ENCODE peak calls at places on chromosome 3, in eight cellular contexts. A is gastrocnemius medialis, F is psoas muscle, L is heart right ventricle, G is A673, H is HepG2, U is NT2/D1, D is ovary. S is an unnamed sample.

GRCh38 chr3:69241769-69242168 is 119.4 kb upstream of the LMOD3 start:
- DNase-seq in A (no peak), F (no peak), G (no peak), U (no peak), H (no peak), D (no peak), L (no peak), S (no peak)

GRCh38 chr3:35635407-35635806 is 3.9 kb upstream of the ARPP21 start:
- DNase-seq in L (no peak), F (no peak), U (no peak), D (no peak), G (no peak), A (no peak), H (no peak), S (no peak)

GRCh38 chr3:9214599-9214998 is 34.8 kb downstream of the SRGAP3 start:
- DNase-seq in G (no peak), F (no peak), D (no peak), H (no peak), A (no peak), L (no peak), U (no peak), S (no peak)

GRCh38 chr3:56976666-56977560 is 83.6 kb upstream of the SPATA12 start:
- DNase-seq in G (peak; percentile 36), U (no peak), A (no peak), L (no peak), H (no peak), D (peak; percentile 71), F (no peak), S (no peak)

GRCh38 chr3:121976727-121977126 is 45.3 kb downstream of the ILDR1 start:
- DNase-seq in F (no peak), H (no peak), G (no peak), U (no peak), L (no peak), A (no peak), D (no peak), S (no peak)

GRCh38 chr3:20558161-20558560 is 372.2 kb upstream of the SGO1 start:
- DNase-seq in L (no peak), G (no peak), F (no peak), A (no peak), D (no peak), U (no peak), H (no peak), S (no peak)

GRCh38 chr3:127422663-127423375 is 135.0 kb upstream of the PRR20G start:
- DNase-seq in A (no peak), F (no peak), U (no peak), L (no peak), H (no peak), G (no peak), D (no peak), S (no peak)

GRCh38 chr3:67090472-67090871 is 92.4 kb downstream of the KBTBD8 start:
- DNase-seq in D (no peak), L (no peak), U (no peak), A (no peak), H (no peak), F (no peak), G (peak; percentile 11), S (no peak)

GRCh38 chr3:138188013-138188352 is 882 bp downstream of the ARMC8 start:
- DNase-seq in F (no peak), L (no peak), A (no peak), G (no peak), H (no peak), D (no peak), U (peak; percentile 6), S (peak; percentile 16)

GRCh38 chr3:187955076-187955952 is 198.6 kb upstream of the LPP start:
- DNase-seq in A (peak; percentile 43), D (no peak), L (no peak), F (peak; percentile 43), H (peak; percentile 45), U (no peak), G (no peak), S (no peak)

GRCh38 chr3:32374788-32375595 is 16.7 kb upstream of the CMTM7 start:
- DNase-seq in F (no peak), H (peak; percentile 63), D (no peak), U (peak; percentile 78), A (peak; percentile 6), G (peak; percentile 78), L (no peak), S (peak; percentile 61)

GRCh38 chr3:48885753-48886152 is 12.9 kb downstream of the SLC25A20 start:
- DNase-seq in H (no peak), A (no peak), D (no peak), G (no peak), F (no peak), L (no peak), U (no peak), S (no peak)

GRCh38 chr3:31800436-31800835 is 180.6 kb downstream of the OSBPL10 start:
- DNase-seq in A (no peak), G (no peak), F (no peak), D (no peak), U (no peak), L (no peak), H (no peak), S (no peak)

GRCh38 chr3:117128876-117129275 is 419.3 kb downstream of the TUSC7 start:
- DNase-seq in L (no peak), D (no peak), G (no peak), A (no peak), H (no peak), U (no peak), F (no peak), S (no peak)

GRCh38 chr3:89521328-89521727 is 413.9 kb downstream of the EPHA3 start:
- DNase-seq in H (no peak), D (no peak), F (no peak), G (no peak), A (no peak), L (no peak), U (no peak), S (no peak)

GRCh38 chr3:134802428-134803050 is 7.5 kb downstream of the EPHB1 start:
- DNase-seq in D (no peak), H (no peak), F (no peak), U (no peak), L (no peak), G (no peak), A (no peak), S (no peak)

GRCh38 chr3:104066658-104067057 is 1300.1 kb upstream of the ALCAM start:
- DNase-seq in G (peak; percentile 27), D (no peak), U (peak; percentile 33), L (no peak), F (no peak), A (no peak), H (no peak), S (no peak)

GRCh38 chr3:112846764-112847163 is at the start of gene CD200R1L:
- DNase-seq in H (no peak), U (no peak), D (no peak), F (no peak), L (no peak), G (no peak), A (no peak), S (no peak)

GRCh38 chr3:112848196-112848595 is 1.5 kb upstream of the CD200R1L start:
- DNase-seq in F (no peak), G (no peak), U (no peak), L (no peak), D (no peak), A (no peak), H (no peak), S (no peak)

GRCh38 chr3:112847692-112848091 is 1.0 kb upstream of the CD200R1L start:
- DNase-seq in D (no peak), H (no peak), F (no peak), L (no peak), G (no peak), A (no peak), U (no peak), S (peak; percentile 28)

DNA sequence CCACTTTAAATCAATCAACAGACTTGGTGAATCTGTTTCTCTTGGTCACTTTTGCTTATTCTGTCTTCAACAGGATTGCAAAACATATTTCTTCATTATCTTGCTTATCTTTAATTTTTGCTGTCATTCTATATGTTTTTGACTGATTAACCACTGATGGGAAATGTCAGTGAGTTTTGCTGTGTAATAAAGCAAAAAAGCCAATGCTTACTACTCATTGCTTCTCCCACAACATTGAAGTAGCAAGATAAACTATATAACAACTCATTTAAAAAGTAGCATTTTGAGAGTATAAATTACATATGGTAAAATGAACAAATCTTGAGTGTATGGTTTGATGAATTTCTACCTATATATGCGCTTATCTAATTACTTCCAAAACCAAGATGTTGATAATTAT is 892 bp downstream of the CD200R1L start:
- DNase-seq in F (no peak), G (no peak), H (no peak), U (no peak), D (no peak), A (no peak), L (no peak), S (no peak)
- H3K9me3 ChIP-seq in F (no peaks in the 10 kb centered on the region), G (no peaks in the 10 kb centered on the region), H (peaks cover 2% of the 10 kb centered on the region), U (peaks cover 27% of the 10 kb centered on the region), D (no peaks in the 10 kb centered on the region), A (no peaks in the 10 kb centered on the region), L (peaks cover under 1% of the 10 kb centered on the region), S (no peaks in the 10 kb centered on the region)

GRCh38 chr3:72145506-72146380 is 360.8 kb upstream of the PROK2 start:
- DNase-seq in U (peak; percentile 46), G (no peak), H (no peak), A (no peak), D (no peak), F (no peak), L (no peak), S (no peak)
- H3K4me3 ChIP-seq in U (no peak overlapping the region), G (no peak overlapping the region), H (no peak overlapping the region), A (no peak overlapping the region), D (no peak overlapping the region), F (no peak overlapping the region), L (no peak overlapping the region), S (no peak overlapping the region)

GRCh38 chr3:151082880-151083838 is 2.3 kb upstream of the MED12L start:
- DNase-seq in U (no peak), F (no peak), L (no peak), G (no peak), D (no peak), H (no peak), A (no peak), S (no peak)
- H3K27me3 ChIP-seq in U (peaks cover 13% of the 10 kb centered on the region), F (no peaks in the 10 kb centered on the region), L (no peaks in the 10 kb centered on the region), G (peaks cover 56% of the 10 kb centered on the region), D (no peaks in the 10 kb centered on the region), H (peaks cover 36% of the 10 kb centered on the region), A (peaks cover 9% of the 10 kb centered on the region), S (no peaks in the 10 kb centered on the region)

GRCh38 chr3:58899953-58900298 is 149.9 kb downstream of the CFAP20DC start:
- DNase-seq in L (no peak), A (no peak), U (no peak), F (no peak), H (no peak), G (no peak), D (no peak), S (no peak)

GRCh38 chr3:58899159-58899952 is 150.5 kb downstream of the CFAP20DC start:
- DNase-seq in U (no peak), A (no peak), F (peak; percentile 27), G (no peak), L (peak; percentile 57), D (peak; percentile 10), H (no peak), S (peak; percentile 3)

GRCh38 chr3:58900372-58900771 is 149.5 kb downstream of the CFAP20DC start:
- DNase-seq in U (no peak), G (no peak), A (no peak), F (no peak), L (no peak), H (no peak), D (no peak), S (no peak)

DNA sequence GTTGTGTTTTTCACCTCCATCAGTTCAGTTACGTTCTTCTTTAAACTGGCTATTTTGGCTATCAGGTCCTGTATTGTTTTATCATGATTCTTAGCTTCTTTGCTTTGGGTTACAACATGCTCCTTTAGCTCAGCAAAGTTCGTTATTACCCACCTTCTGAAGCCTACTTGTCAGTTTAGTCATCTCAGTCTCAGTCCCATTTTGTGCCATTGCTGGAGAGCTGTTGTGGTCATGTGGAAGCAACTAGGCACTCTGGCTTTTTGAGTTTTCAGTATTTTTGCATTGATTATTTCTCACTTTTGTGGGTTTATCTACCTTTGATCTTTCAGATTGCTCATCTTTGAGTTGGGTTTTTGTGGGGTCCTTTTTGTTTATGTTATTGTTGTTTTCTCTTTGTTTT is 151.3 kb downstream of the CFAP20DC start:
- DNase-seq in A (no peak), F (no peak), H (no peak), G (no peak), L (no peak), D (no peak), U (no peak), S (no peak)
- H3K9me3 ChIP-seq in A (no peaks in the 10 kb centered on the region), F (no peaks in the 10 kb centered on the region), H (peaks cover 3% of the 10 kb centered on the region), G (no peaks in the 10 kb centered on the region), L (no peaks in the 10 kb centered on the region), D (no peaks in the 10 kb centered on the region), U (peaks cover 16% of the 10 kb centered on the region), S (no peaks in the 10 kb centered on the region)